ENCODE peak calls at places on chromosome 21, in four cellular contexts. S, P, M and C are unnamed samples. For H3K9me3, the result is how much of the 10 kb centered on the place peaks cover.

GRCh38 chr21:15775981-15776380 is 46.2 kb downstream of the USP25 start:
- DNase-seq in S (no peak), P (no peak), M (peak), C (peak)

GRCh38 chr21:28111151-28111619 is 881.5 kb downstream of the LTN1 start:
- DNase-seq in S (peak), P (peak), M (peak), C (peak)

GRCh38 chr21:46193829-46194373 is 9.6 kb upstream of the SPATC1L start:
- DNase-seq in S (no peak), P (no peak), M (no peak), C (no peak)

GRCh38 chr21:42621828-42622199 is 31.6 kb upstream of the PDE9A start:
- DNase-seq in S (no peak), P (no peak), M (no peak), C (no peak)

GRCh38 chr21:34889537-34890257 is 159.4 kb downstream of the RUNX1 start:
- DNase-seq in S (peak), P (peak), M (no peak), C (peak)

GRCh38 chr21:27802816-27803475 is 836.1 kb upstream of the ADAMTS5 start:
- DNase-seq in S (peak), P (peak), M (no peak), C (peak)

GRCh38 chr21:41877901-41878830 is 978 bp downstream of the PRDM15 start:
- DNase-seq in S (peak), P (no peak), M (no peak), C (no peak)

GRCh38 chr21:46621457-46622182 is 13.9 kb upstream of the PRMT2 start:
- DNase-seq in S (no peak), P (no peak), M (no peak), C (no peak)

GRCh38 chr21:46664316-46664995 is 29.0 kb downstream of the PRMT2 start:
- DNase-seq in S (no peak), P (no peak), M (no peak), C (no peak)

GRCh38 chr21:45589686-45590245 is 47.5 kb upstream of the SLC19A1 start:
- DNase-seq in S (no peak), P (no peak), M (no peak), C (no peak)

GRCh38 chr21:16592399-16592798 is 862.6 kb downstream of the USP25 start:
- DNase-seq in S (no peak), P (no peak), M (no peak), C (no peak)

GRCh38 chr21:41852929-41853320 is 26.2 kb downstream of the PRDM15 start:
- DNase-seq in S (no peak), P (no peak), M (no peak), C (no peak)

GRCh38 chr21:38139380-38140168 is 117.2 kb upstream of the KCNJ15 start:
- DNase-seq in S (no peak), P (no peak), M (peak), C (no peak)

GRCh38 chr21:44046734-44047133 is 34.6 kb downstream of the TRAPPC10 start:
- DNase-seq in S (no peak), P (no peak), M (no peak), C (no peak)

GRCh38 chr21:15706686-15707085 is 23.1 kb upstream of the USP25 start:
- DNase-seq in S (peak), P (peak), M (peak), C (peak)

GRCh38 chr21:32578107-32578691 is 7.1 kb downstream of the TCP10L start:
- DNase-seq in S (peak), P (no peak), M (no peak), C (no peak)

GRCh38 chr21:43613755-43614638 is 45.3 kb downstream of the HSF2BP start:
- DNase-seq in S (no peak), P (no peak), M (no peak), C (no peak)

GRCh38 chr21:41766883-41767605 is at the start of gene RIPK4:
- DNase-seq in S (peak), P (no peak), M (no peak), C (peak)

GRCh38 chr21:42614811-42615342 is 38.5 kb upstream of the PDE9A start:
- DNase-seq in S (peak), P (no peak), M (no peak), C (peak)

GRCh38 chr21:46028547-46029200 is 47.1 kb downstream of the COL6A1 start:
- DNase-seq in S (no peak), P (no peak), M (peak), C (no peak)

GRCh38 chr21:34807146-34807880 is 138.5 kb downstream of the CLIC6 start:
- DNase-seq in S (no peak), P (no peak), M (peak), C (peak)

GRCh38 chr21:44800971-44801467 is 601 bp downstream of the UBE2G2 start:
- DNase-seq in S (no peak), P (no peak), M (no peak), C (no peak)

GRCh38 chr21:44299085-44299457 is 782 bp upstream of the PFKL start:
- DNase-seq in S (no peak), P (no peak), M (no peak), C (no peak)

GRCh38 chr21:44868707-44869106 is 4.8 kb downstream of the PTTG1IP start:
- DNase-seq in S (no peak), P (no peak), M (no peak), C (no peak)

GRCh38 chr21:29025328-29025713 is 853 bp downstream of the USP16 start:
- DNase-seq in S (no peak), P (no peak), M (no peak), C (no peak)

GRCh38 chr21:44897326-44898010 is 23.2 kb downstream of the ITGB2 start:
- DNase-seq in S (peak), P (no peak), M (no peak), C (no peak)

GRCh38 chr21:25927195-25927880 is 192.6 kb downstream of the GABPA start:
- DNase-seq in S (no peak), P (no peak), M (no peak), C (no peak)

GRCh38 chr21:45898028-45898350 is 83.6 kb upstream of the COL6A1 start:
- DNase-seq in S (no peak), P (no peak), M (no peak), C (no peak)

GRCh38 chr21:29499734-29500343 is 201.1 kb downstream of the BACH1 start:
- DNase-seq in S (no peak), P (no peak), M (no peak), C (no peak)

GRCh38 chr21:33229776-33230517 is at the start of gene IFNAR2:
- DNase-seq in S (peak), P (peak), M (no peak), C (peak)

GRCh38 chr21:26842976-26843911 is 2.0 kb downstream of the ADAMTS1 start:
- DNase-seq in S (peak), P (peak), M (peak), C (peak)

GRCh38 chr21:33870768-33871167 is 44.8 kb downstream of the ATP5PO start:
- DNase-seq in S (no peak), P (no peak), M (no peak), C (no peak)

GRCh38 chr21:45641480-45642035 is 2.0 kb upstream of the PCBP3 start:
- DNase-seq in S (no peak), P (no peak), M (no peak), C (no peak)

GRCh38 chr21:42513151-42513984 is at the start of gene SLC37A1:
- DNase-seq in S (no peak), P (no peak), M (no peak), C (peak)

GRCh38 chr21:26686278-26686677 is 113.2 kb upstream of the CYYR1 start:
- DNase-seq in S (no peak), P (no peak), M (no peak), C (peak)

GRCh38 chr21:19878133-19878532 is 1120.1 kb upstream of the NCAM2 start:
- DNase-seq in S (no peak), P (no peak), M (no peak), C (no peak)

GRCh38 chr21:43600642-43601397 is 58.5 kb downstream of the HSF2BP start:
- DNase-seq in S (no peak), P (no peak), M (peak), C (peak)

GRCh38 chr21:33265664-33266049 is 510 bp upstream of the IL10RB start:
- DNase-seq in S (peak), P (no peak), M (no peak), C (no peak)

GRCh38 chr21:45161039-45161945 is 86.9 kb downstream of the ADARB1 start:
- DNase-seq in S (no peak), P (no peak), M (no peak), C (no peak)

GRCh38 chr21:38356898-38357297 is 100.1 kb downstream of the KCNJ15 start:
- DNase-seq in S (no peak), P (no peak), M (no peak), C (no peak)

DNA sequence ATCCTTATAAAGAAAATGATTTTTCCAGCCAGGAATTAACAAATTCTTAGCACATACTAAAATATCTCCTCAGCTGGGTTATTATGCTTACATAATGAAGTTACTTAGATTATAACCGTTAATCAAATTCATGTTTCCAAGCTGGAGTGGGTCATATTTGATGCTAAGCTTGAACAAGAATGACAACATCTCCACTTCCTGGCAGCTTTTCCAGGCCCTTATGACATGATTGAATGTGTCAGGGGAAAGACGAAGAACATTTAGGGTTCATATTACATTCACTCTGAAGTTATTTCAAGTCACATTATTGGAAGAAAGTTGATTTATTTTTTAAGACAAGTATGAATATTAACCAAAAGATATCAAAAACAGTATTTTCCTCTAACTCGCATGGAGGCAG is 333.7 kb downstream of the PCP4 start:
- DNase-seq in S (no peak), P (no peak), M (no peak), C (no peak)
- H3K9me3 ChIP-seq in S (under half), P (under half), M (under half), C (under half)

GRCh38 chr21:22743085-22743484 is 1744.9 kb downstream of the NCAM2 start:
- DNase-seq in S (no peak), P (no peak), M (no peak), C (no peak)
- H3K4me3 ChIP-seq in S (no peak), P (no peak), M (no peak), C (no peak)

DNA sequence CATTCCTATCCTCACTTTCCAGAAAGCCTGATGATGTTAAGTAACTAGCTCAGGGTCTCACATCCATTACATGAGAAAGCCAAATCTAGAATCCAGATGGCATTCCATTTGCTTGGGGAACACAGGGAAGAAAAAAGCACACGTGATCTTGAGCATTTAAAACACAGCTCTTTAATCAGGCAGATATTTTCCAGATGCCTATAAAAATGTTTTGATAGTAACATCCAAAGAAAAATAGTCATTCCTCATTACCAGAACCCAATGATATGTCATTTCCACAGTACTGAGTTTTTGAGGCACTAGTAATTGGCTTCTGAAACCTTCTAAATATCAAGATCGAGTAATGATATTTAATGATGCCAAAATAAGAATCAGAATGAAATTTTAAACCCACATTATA is 291.8 kb downstream of the DSCAM start:
- DNase-seq in S (no peak), P (no peak), M (no peak), C (no peak)
- H3K9me3 ChIP-seq in S (under half), P (under half), M (under half), C (under half)

DNA sequence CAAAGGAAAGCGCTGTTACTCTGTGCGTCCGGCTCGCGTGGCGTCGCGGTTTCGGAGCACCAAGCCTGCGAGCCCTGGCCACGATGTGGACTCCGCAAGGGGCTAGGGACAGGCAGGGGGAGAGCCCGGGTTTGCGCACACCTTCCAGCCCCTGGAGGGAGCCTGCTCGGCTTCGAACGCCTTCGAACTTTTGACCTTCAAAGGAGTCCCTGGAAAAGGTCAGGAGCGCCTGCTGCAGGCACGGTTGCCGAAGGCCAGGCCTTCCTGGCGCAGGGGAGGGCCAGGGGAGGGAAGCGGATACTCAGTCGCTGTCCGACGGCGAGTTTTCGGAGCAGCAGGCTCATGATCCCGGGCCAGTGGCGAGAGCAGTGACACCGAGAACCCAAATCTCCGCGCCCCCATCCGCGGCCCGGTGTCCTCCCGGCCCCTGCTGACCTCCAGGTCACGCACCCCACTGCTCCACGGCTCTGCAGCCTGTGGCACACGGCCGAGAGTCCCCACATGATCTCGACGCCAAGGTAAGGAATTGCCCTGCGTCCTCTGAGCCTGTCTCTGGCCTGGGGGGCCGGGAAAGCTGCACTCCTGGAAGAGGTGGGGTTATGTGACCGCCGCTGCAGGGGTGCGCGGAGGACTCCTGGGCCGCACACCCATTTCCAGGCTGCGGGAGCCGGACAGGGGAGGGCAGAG is 1.3 kb upstream of the SIM2 start:
- DNase-seq in S (no peak), P (no peak), M (no peak), C (no peak)
- H3K4me3 ChIP-seq in S (no peak), P (peak), M (no peak), C (no peak)